ENCODE peak calls at places on chromosomes 1 and 21, in ten cellular contexts. I is thoracic aorta, N is cardiac muscle cell, X is small intestine, W is lower lobe of right lung, F is SK-N-SH, D is transverse colon, R is fibroblast of lung, J is astrocyte, C is tibial artery. U is an unnamed sample.

GRCh38 chr1:232635279-232635678 is 5.3 kb upstream of the SIPA1L2 start:
- DNase-seq in I (no peak), N (no peak), X (no peak), W (no peak), F (no peak), D (no peak), R (no peak), J (no peak), C (no peak), U (no peak)

GRCh38 chr1:82086739-82087138 is 286.0 kb downstream of the ADGRL2 start:
- DNase-seq in I (no peak), N (no peak), X (no peak), W (no peak), F (no peak), D (no peak), R (no peak), J (no peak), C (no peak), U (peak; percentile 16)

GRCh38 chr1:5658340-5659316 is 333.6 kb downstream of the NPHP4 start:
- DNase-seq in I (no peak), N (no peak), X (peak; percentile 24), W (no peak), F (no peak), D (peak; percentile 57), R (no peak), J (no peak), C (no peak), U (no peak)

GRCh38 chr1:236534164-236534651 is 10.4 kb downstream of the LGALS8 start:
- DNase-seq in I (no peak), N (no peak), X (no peak), W (no peak), F (no peak), D (no peak), R (peak; percentile 44), J (peak; percentile 78), C (no peak), U (peak; percentile 57)

GRCh38 chr1:16145988-16146887 is 9.6 kb downstream of the EPHA2 start:
- DNase-seq in I (no peak), N (peak; percentile 90), X (no peak), W (peak; percentile 74), F (peak; percentile 59), D (peak; percentile 57), R (peak; percentile 78), J (peak; percentile 92), C (peak; percentile 66), U (peak; percentile 93)

GRCh38 chr1:96116707-96117106 is 604.9 kb upstream of the PTBP2 start:
- DNase-seq in I (no peak), N (no peak), X (no peak), W (no peak), F (no peak), D (no peak), R (peak; percentile 3), J (peak; percentile 5), C (no peak), U (peak; percentile 6)

GRCh38 chr1:43603004-43603403 is 46.9 kb upstream of the KDM4A start:
- DNase-seq in I (no peak), N (no peak), X (no peak), W (no peak), F (no peak), D (no peak), R (no peak), J (no peak), C (no peak), U (no peak)

GRCh38 chr21:42861311-42862122 is 17.8 kb downstream of the WDR4 start:
- DNase-seq in I (no peak), N (no peak), X (no peak), W (no peak), F (peak; percentile 20), D (no peak), R (no peak), J (no peak), C (no peak), U (no peak)

GRCh38 chr1:93042134-93042821 is 36.8 kb upstream of the MTF2 start:
- DNase-seq in I (no peak), N (no peak), X (peak; percentile 92), W (no peak), F (no peak), D (peak; percentile 11), R (no peak), J (no peak), C (no peak), U (no peak)

GRCh38 chr1:152461544-152461943 is 47.5 kb upstream of the CRNN start:
- DNase-seq in I (no peak), N (no peak), X (peak; percentile 58), W (no peak), F (peak; percentile 44), D (peak; percentile 51), R (peak; percentile 46), J (peak; percentile 20), C (no peak), U (peak; percentile 68)

GRCh38 chr1:186374313-186375151 is 521 bp downstream of the TPR start:
- DNase-seq in I (no peak), N (peak; percentile 49), X (peak; percentile 48), W (no peak), F (peak; percentile 31), D (peak; percentile 34), R (peak; percentile 42), J (peak; percentile 24), C (no peak), U (peak; percentile 66)

GRCh38 chr21:44918581-44919033 is 2.1 kb downstream of the ITGB2 start:
- DNase-seq in I (no peak), N (no peak), X (no peak), W (peak; percentile 44), F (no peak), D (no peak), R (no peak), J (no peak), C (no peak), U (no peak)

GRCh38 chr1:245537992-245538391 is 383.2 kb downstream of the KIF26B start:
- DNase-seq in I (no peak), N (no peak), X (no peak), W (no peak), F (no peak), D (no peak), R (peak; percentile 9), J (peak; percentile 68), C (no peak), U (peak; percentile 3)

GRCh38 chr1:12059722-12060464 is 3.2 kb upstream of the TNFRSF8 start:
- DNase-seq in I (no peak), N (no peak), X (no peak), W (no peak), F (no peak), D (no peak), R (no peak), J (no peak), C (no peak), U (no peak)
- H3K4me1 ChIP-seq in I (no peaks in the 10 kb centered on the region), N (no peaks in the 10 kb centered on the region), X (no peaks in the 10 kb centered on the region), W (peaks cover 8% of the 10 kb centered on the region), F (peaks cover 6% of the 10 kb centered on the region), D (peaks cover 7% of the 10 kb centered on the region), R (peaks cover 2% of the 10 kb centered on the region), J (peaks cover 3% of the 10 kb centered on the region), C (no peaks in the 10 kb centered on the region), U (no peaks in the 10 kb centered on the region)

GRCh38 chr21:30567617-30568016 is 6.5 kb upstream of the KRTAP19-7 start:
- DNase-seq in I (no peak), N (no peak), X (no peak), W (no peak), F (no peak), D (no peak), R (no peak), J (no peak), C (no peak), U (no peak)
- H3K4me3 ChIP-seq in I (no peak overlapping the region), N (no peak overlapping the region), X (no peak overlapping the region), W (no peak overlapping the region), F (no peak overlapping the region), D (no peak overlapping the region), R (no peak overlapping the region), J (no peak overlapping the region), C (no peak overlapping the region), U (no peak overlapping the region)

GRCh38 chr1:36086529-36087232 is 2.0 kb upstream of the ADPRS start:
- DNase-seq in I (no peak), N (no peak), X (no peak), W (no peak), F (no peak), D (no peak), R (no peak), J (no peak), C (no peak), U (no peak)

GRCh38 chr1:36089393-36090121 is 865 bp downstream of the ADPRS start:
- DNase-seq in I (no peak), N (peak; percentile 37), X (peak; percentile 65), W (no peak), F (peak; percentile 55), D (peak; percentile 27), R (peak; percentile 35), J (peak; percentile 57), C (no peak), U (peak; percentile 69)

GRCh38 chr1:36087233-36088123 is 1.2 kb upstream of the ADPRS start:
- DNase-seq in I (no peak), N (no peak), X (no peak), W (no peak), F (no peak), D (no peak), R (no peak), J (no peak), C (no peak), U (no peak)

GRCh38 chr1:36088577-36089392 is at the start of gene ADPRS:
- DNase-seq in I (peak; percentile 44), N (peak; percentile 93), X (peak; percentile 84), W (peak; percentile 94), F (peak; percentile 95), D (peak; percentile 90), R (peak; percentile 91), J (peak; percentile 86), C (peak; percentile 79), U (peak; percentile 95)

DNA sequence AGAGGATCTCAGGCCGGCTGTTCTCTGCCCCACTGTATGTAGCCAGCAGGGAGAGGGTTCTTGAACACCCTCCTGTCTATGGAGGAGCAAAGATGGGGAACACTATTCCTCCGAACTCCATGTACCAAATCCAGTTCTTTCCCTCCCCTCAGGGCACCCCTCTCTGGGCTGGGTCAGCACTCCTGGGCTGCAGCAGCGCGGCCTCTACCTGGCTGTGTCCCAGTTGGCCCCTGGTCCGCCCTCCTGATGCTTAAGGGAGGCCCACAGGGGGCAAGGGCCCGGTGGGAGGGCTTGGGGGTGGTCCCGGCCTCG is 471 bp upstream of the ADPRS start:
- DNase-seq in I (no peak), N (no peak), X (no peak), W (no peak), F (no peak), D (no peak), R (no peak), J (no peak), C (no peak), U (no peak)
- H3K4me1 ChIP-seq in I (peaks cover 14% of the 10 kb centered on the region), N (peaks cover 7% of the 10 kb centered on the region), X (peaks cover 4% of the 10 kb centered on the region), W (peaks cover 40% of the 10 kb centered on the region), F (peaks cover 3% of the 10 kb centered on the region), D (peaks cover 29% of the 10 kb centered on the region), R (peaks cover 8% of the 10 kb centered on the region), J (peaks cover 20% of the 10 kb centered on the region), C (no peaks in the 10 kb centered on the region), U (peaks cover 11% of the 10 kb centered on the region)

DNA sequence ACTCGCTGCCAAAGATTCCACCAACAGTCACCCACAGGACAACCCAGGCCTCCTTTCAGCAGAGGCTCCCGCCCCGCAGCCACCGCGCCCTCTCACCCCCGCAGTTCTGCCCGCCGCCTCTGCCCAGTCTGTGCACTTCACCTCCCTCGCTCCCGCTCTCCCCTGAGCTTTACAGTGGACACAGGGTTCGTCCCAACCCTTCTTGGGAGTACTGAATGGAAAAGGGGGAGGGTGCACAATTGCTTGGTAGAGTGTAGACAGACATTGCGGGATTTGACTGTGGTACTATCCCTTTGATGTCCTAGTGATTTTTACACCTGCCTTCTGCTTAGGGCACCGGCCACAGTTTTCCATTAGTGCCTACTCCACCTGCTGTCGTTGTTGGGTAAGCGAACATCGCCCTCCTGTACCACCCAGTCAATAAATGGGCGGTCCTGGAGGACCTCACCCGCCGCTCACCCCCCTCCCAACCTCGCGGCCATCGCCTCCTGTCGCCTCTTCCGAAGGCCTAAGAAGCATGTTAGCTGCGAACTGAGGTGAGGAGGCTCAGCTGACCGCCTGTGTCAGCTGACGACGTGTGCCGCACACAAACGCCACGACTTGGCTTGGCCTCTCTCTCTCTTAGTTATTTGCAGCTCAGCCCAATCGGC is 9.3 kb upstream of the NBPF11 start:
- DNase-seq in I (no peak), N (no peak), X (peak; percentile 16), W (no peak), F (no peak), D (no peak), R (no peak), J (no peak), C (no peak), U (no peak)
- H3K4me3 ChIP-seq in I (no peak overlapping the region), N (no peak overlapping the region), X (no peak overlapping the region), W (no peak overlapping the region), F (no peak overlapping the region), D (no peak overlapping the region), R (no peak overlapping the region), J (no peak overlapping the region), C (no peak overlapping the region), U (no peak overlapping the region)

U was measured in adipocyte.